ENCODE peak calls at places on chromosomes 12 and 14, in seven cellular contexts. X, Y, W, H, U, P and T are unnamed samples.
A peak's percentile ranks its signal among the peaks of the same experiment; 100 is the strongest.

GRCh38 chr12:68501226-68501625 is 109.5 kb upstream of the RAP1B start:
- DNase-seq in P (no peak), H (no peak), X (no peak), W (no peak), U (no peak), Y (no peak), T (no peak)

GRCh38 chr14:42420071-42420470 is 813.4 kb downstream of the LRFN5 start:
- DNase-seq in W (no peak), U (no peak), Y (no peak), H (no peak), X (no peak), P (no peak), T (no peak)

GRCh38 chr14:21382886-21383847 is 652 bp downstream of the SUPT16H start:
- DNase-seq in H (peak; percentile 54), X (peak; percentile 67), W (peak; percentile 41), Y (no peak), U (peak; percentile 26), P (peak; percentile 51), T (peak; percentile 22)

GRCh38 chr12:21912318-21912717 is 28.9 kb downstream of the ABCC9 start:
- DNase-seq in H (no peak), Y (no peak), P (peak; percentile 71), X (no peak), U (peak; percentile 29), W (no peak), T (no peak)

GRCh38 chr12:32548691-32549412 is 130.2 kb upstream of the DNM1L start:
- DNase-seq in H (no peak), W (no peak), X (no peak), Y (no peak), P (peak; percentile 79), U (peak; percentile 95), T (peak; percentile 64)

GRCh38 chr12:91817512-91817911 is 328.1 kb downstream of the BTG1 start:
- DNase-seq in H (no peak), Y (no peak), U (peak; percentile 53), P (no peak), W (no peak), X (no peak), T (no peak)

GRCh38 chr12:124173692-124174091 is 121.2 kb upstream of the RFLNA start:
- DNase-seq in U (no peak), W (no peak), H (no peak), P (no peak), Y (no peak), X (no peak), T (no peak)

GRCh38 chr12:109827566-109828550 is 5.3 kb downstream of the TRPV4 start:
- DNase-seq in W (peak; percentile 86), P (no peak), X (no peak), Y (no peak), U (no peak), H (peak; percentile 88), T (peak; percentile 31)

GRCh38 chr12:6767592-6768384 is 1.6 kb downstream of the PTMS start:
- DNase-seq in W (no peak), H (no peak), P (peak; percentile 33), U (no peak), X (no peak), Y (no peak), T (no peak)

GRCh38 chr14:74531467-74531866 is 37.9 kb downstream of the ISCA2 start:
- DNase-seq in U (peak; percentile 30), Y (no peak), P (peak; percentile 22), X (no peak), H (no peak), W (peak; percentile 62), T (no peak)

GRCh38 chr14:95254356-95254755 is 65.4 kb downstream of the CLMN start:
- DNase-seq in Y (no peak), U (no peak), X (no peak), W (no peak), P (no peak), H (no peak), T (no peak)

GRCh38 chr12:106214576-106214975 is 33.2 kb downstream of the CKAP4 start:
- DNase-seq in Y (no peak), P (no peak), U (no peak), X (no peak), H (no peak), W (no peak), T (no peak)

GRCh38 chr14:94936901-94937321 is 167.0 kb upstream of the GSC start:
- DNase-seq in X (no peak), H (no peak), P (no peak), U (no peak), Y (no peak), W (no peak), T (peak; percentile 10)

GRCh38 chr12:108833355-108833733 is 24.0 kb downstream of the SSH1 start:
- DNase-seq in Y (no peak), P (peak; percentile 90), X (no peak), U (peak; percentile 89), H (peak; percentile 64), W (no peak), T (no peak)

GRCh38 chr12:4763549-4763948 is 43.3 kb downstream of the GALNT8 start:
- DNase-seq in Y (no peak), X (no peak), W (no peak), P (peak; percentile 2), U (no peak), H (no peak), T (no peak)

GRCh38 chr12:96233941-96234461 is 39.8 kb downstream of the ELK3 start:
- DNase-seq in H (peak; percentile 72), Y (peak; percentile 84), W (peak; percentile 78), P (peak; percentile 95), X (no peak), U (peak; percentile 97), T (peak; percentile 77)

GRCh38 chr14:36874396-36875138 is 212.9 kb downstream of the PAX9 start:
- DNase-seq in Y (no peak), H (no peak), U (no peak), X (no peak), P (no peak), W (no peak), T (no peak)

GRCh38 chr12:26192142-26192541 is 3.2 kb upstream of the SSPN start:
- DNase-seq in X (no peak), U (no peak), H (no peak), W (no peak), Y (no peak), P (no peak), T (no peak)

GRCh38 chr12:47816646-47817271 is 2.9 kb downstream of the HDAC7 start:
- DNase-seq in U (no peak), Y (no peak), X (no peak), H (no peak), P (no peak), W (no peak), T (no peak)

GRCh38 chr12:26798013-26798412 is 35.0 kb downstream of the ITPR2 start:
- DNase-seq in U (peak; percentile 50), H (no peak), W (no peak), X (peak; percentile 12), P (peak; percentile 92), Y (peak; percentile 78), T (no peak)

GRCh38 chr14:58082491-58083098 is 69.4 kb downstream of the ARMH4 start:
- DNase-seq in P (peak; percentile 89), X (no peak), U (peak; percentile 90), Y (peak; percentile 47), H (no peak), W (no peak), T (no peak)

GRCh38 chr12:59344224-59344623 is 251.6 kb upstream of the SLC16A7 start:
- DNase-seq in H (no peak), W (no peak), U (no peak), Y (no peak), X (no peak), P (no peak), T (no peak)

GRCh38 chr14:24171422-24172260 is at the start of gene REC8:
- DNase-seq in U (peak; percentile 97), W (peak; percentile 86), X (peak; percentile 95), P (no peak), Y (no peak), H (peak; percentile 87), T (peak; percentile 63)

GRCh38 chr12:3277261-3277943 is 200.2 kb downstream of the TSPAN9 start:
- DNase-seq in W (no peak), U (no peak), Y (no peak), H (no peak), P (no peak), X (no peak), T (no peak)

GRCh38 chr14:88323520-88324199 is 591 bp upstream of the KCNK10 start:
- DNase-seq in Y (no peak), X (peak; percentile 83), U (no peak), P (peak; percentile 1), W (no peak), H (no peak), T (no peak)

GRCh38 chr12:47862157-47862556 is 42.5 kb upstream of the HDAC7 start:
- DNase-seq in X (no peak), P (no peak), Y (no peak), W (no peak), U (no peak), H (no peak), T (no peak)

GRCh38 chr14:54593860-54594259 is 26.9 kb downstream of the SAMD4A start:
- DNase-seq in P (peak; percentile 72), X (no peak), H (no peak), U (peak; percentile 55), W (no peak), Y (no peak), T (no peak)
- H3K4me3 ChIP-seq in P (no peak overlapping the region), X (no peak overlapping the region), H (no peak overlapping the region), U (no peak overlapping the region), W (no peak overlapping the region), Y (no peak overlapping the region), T (no peak overlapping the region)

DNA sequence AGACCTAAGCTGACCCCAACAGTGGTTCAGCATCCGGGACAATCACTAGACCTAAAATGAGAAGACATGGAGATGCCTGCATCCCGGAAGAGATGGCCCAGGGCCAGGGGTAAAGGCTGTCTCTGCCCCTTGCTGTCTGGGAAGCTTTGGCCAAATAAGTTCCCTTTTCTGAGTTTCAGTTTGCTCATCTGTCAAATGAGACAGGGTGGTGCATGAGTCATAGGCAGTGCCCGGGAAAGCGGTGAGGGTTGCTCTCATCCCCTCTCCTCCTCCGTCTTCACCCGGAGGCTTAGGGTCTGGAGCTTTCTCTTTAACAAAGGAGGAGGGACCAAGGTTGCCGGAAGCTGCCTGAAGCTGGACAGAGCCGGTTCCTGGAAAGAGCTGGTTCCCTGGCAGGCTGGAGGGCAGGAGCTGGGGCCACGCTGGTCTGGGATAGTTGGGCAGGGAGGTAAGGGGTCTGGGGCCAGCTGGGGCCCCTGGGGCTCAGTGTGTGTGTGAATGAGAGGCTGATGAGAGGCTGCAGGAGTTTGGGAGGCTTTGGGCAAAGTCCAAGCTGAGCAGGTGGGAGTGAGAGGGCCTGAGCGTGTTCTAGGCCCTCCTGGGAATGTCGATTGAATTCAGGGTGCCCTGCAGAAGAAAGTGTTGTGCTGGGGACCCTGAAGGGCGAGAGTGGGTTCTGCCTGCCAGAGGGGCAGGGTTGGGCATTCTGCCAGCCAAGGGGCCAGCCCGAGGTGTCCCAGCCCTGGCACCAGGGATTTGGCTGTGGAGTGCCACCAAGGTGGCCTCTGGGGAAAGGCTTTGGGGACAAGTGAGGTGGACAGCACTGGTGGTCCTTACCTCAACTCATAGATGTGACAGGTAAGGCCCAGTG is at the start of gene SDSL:
- DNase-seq in U (peak; percentile 76), Y (peak; percentile 65), W (peak; percentile 89), H (peak; percentile 85), P (peak; percentile 80), X (peak; percentile 50), T (no peak)
- H3K4me3 ChIP-seq in U (peak within 1 kb of the TSS; percentile 59), Y (peak within 1 kb of the TSS; percentile 85), W (peak within 1 kb of the TSS; percentile 59), H (peak within 1 kb of the TSS; percentile 66), P (peak within 1 kb of the TSS; percentile 38), X (peak within 1 kb of the TSS; percentile 66), T (peak within 1 kb of the TSS; percentile 21)

GRCh38 chr14:60645191-60645590 is 4.1 kb downstream of the SIX1 start:
- DNase-seq in Y (no peak), P (no peak), W (no peak), U (no peak), X (no peak), H (no peak), T (no peak)
- H3K4me3 ChIP-seq in Y (peak overlapping the region; percentile 88), P (no peak overlapping the region), W (no peak overlapping the region), U (peak overlapping the region; percentile 66), X (no peak overlapping the region), H (no peak overlapping the region), T (no peak overlapping the region)

GRCh38 chr14:103504991-103505565 is 17.6 kb downstream of the CKB start:
- DNase-seq in Y (no peak), P (no peak), X (no peak), U (no peak), W (no peak), H (no peak), T (no peak)
- H3K4me3 ChIP-seq in Y (no peak overlapping the region), P (no peak overlapping the region), X (no peak overlapping the region), U (no peak overlapping the region), W (no peak overlapping the region), H (no peak overlapping the region), T (no peak overlapping the region)